ENCODE peak calls at places on chromosomes 2 and 18, in six cellular contexts. O is Peyer's patch; W is CD8-positive, alpha-beta memory T cell; C is PC-3; Y is heart right ventricle; B is NT2/D1. F is an unnamed sample.

GRCh38 chr2:216696321-216696720 is 972 bp upstream of the IGFBP5 start:
- DNase-seq in O (no peak), W (no peak), C (no peak), Y (no peak), B (no peak), F (no peak)

GRCh38 chr2:120392923-120393322 is 47.0 kb downstream of the INHBB start:
- DNase-seq in O (no peak), W (no peak), C (peak; percentile 27), Y (no peak), B (no peak), F (no peak)

GRCh38 chr2:57444731-57445414 is 601.7 kb upstream of the VRK2 start:
- DNase-seq in O (no peak), W (no peak), C (no peak), Y (no peak), B (no peak), F (no peak)

GRCh38 chr18:24868760-24869237 is 408.4 kb downstream of the HRH4 start:
- DNase-seq in O (no peak), W (no peak), C (peak; percentile 90), Y (no peak), B (no peak), F (no peak)

GRCh38 chr2:23549051-23549450 is 164.1 kb downstream of the KLHL29 start:
- DNase-seq in O (no peak), W (no peak), C (no peak), Y (no peak), B (no peak), F (peak; percentile 73)

GRCh38 chr18:70036168-70036567 is 88.5 kb upstream of the CD226 start:
- DNase-seq in O (no peak), W (no peak), C (no peak), Y (no peak), B (no peak), F (no peak)

GRCh38 chr18:70931942-70932814 is 643.3 kb downstream of the SOCS6 start:
- DNase-seq in O (no peak), W (no peak), C (peak; percentile 49), Y (no peak), B (no peak), F (no peak)

GRCh38 chr2:74373189-74373588 is 6.9 kb downstream of the DCTN1 start:
- DNase-seq in O (no peak), W (no peak), C (no peak), Y (peak; percentile 68), B (peak; percentile 36), F (peak; percentile 75)

GRCh38 chr2:201837824-201838340 is 31.5 kb downstream of the CDK15 start:
- DNase-seq in O (no peak), W (no peak), C (no peak), Y (no peak), B (no peak), F (no peak)

GRCh38 chr2:5253263-5253662 is 438.9 kb upstream of the SOX11 start:
- DNase-seq in O (no peak), W (no peak), C (no peak), Y (no peak), B (no peak), F (no peak)
- H3K9me3 ChIP-seq in O (no peaks in the 10 kb centered on the region), W (no peaks in the 10 kb centered on the region), C (no peaks in the 10 kb centered on the region), Y (peaks cover 4% of the 10 kb centered on the region), B (peaks cover 20% of the 10 kb centered on the region), F (no peaks in the 10 kb centered on the region)

DNA sequence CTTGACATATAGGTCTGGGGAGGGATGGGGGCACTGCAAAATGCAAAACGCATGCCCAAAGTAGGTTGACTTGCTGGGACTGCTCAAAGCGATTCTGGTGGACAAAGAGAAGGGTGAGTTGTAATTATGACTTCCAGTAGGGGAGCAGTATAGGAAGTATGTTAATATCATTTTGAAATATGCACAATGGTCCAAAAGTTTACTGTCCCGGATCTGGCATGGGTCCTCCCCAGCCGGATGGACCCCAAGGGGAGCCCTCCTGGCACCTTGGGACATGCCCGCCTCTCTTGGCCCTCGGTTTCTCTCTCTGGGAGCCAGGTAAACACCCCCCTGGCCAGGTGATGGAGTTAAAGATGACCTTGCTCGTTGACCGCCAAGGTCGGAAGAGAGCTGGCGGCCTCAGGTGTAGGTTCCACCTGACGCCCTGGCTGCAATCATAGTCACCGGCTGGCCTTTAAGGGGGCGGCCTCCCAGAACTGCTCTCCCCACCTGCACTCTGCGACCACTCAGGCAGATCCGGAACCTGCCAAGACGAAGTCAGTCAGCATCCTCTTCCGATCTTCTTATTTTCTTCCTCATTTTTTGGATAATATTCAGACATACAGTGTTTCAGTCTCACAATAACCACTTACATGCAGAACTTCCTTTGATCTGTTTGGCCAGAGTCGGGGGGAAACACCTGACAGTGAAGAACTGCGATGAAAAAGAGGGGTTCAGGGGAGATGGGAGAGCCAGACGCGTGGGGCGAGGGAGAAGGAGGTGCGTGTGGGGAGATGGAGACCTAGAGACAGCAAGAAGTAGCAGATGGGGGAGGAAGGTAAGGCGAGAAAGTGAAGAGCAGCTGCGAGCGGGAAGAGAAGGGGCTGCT is 148.3 kb downstream of the MEIS1 start:
- DNase-seq in O (no peak), W (no peak), C (no peak), Y (no peak), B (no peak), F (peak; percentile 30)
- H3K4me1 ChIP-seq in O (no peaks in the 10 kb centered on the region), W (no peaks in the 10 kb centered on the region), C (no peaks in the 10 kb centered on the region), Y (no peaks in the 10 kb centered on the region), B (no peaks in the 10 kb centered on the region), F (no peaks in the 10 kb centered on the region)

GRCh38 chr2:18731661-18732060 is 142.3 kb upstream of the NT5C1B start:
- DNase-seq in O (no peak), W (no peak), C (no peak), Y (no peak), B (no peak), F (no peak)
- H3K9me3 ChIP-seq in O (no peaks in the 10 kb centered on the region), W (no peaks in the 10 kb centered on the region), C (no peaks in the 10 kb centered on the region), Y (peaks cover 6% of the 10 kb centered on the region), B (no peaks in the 10 kb centered on the region), F (no peaks in the 10 kb centered on the region)

DNA sequence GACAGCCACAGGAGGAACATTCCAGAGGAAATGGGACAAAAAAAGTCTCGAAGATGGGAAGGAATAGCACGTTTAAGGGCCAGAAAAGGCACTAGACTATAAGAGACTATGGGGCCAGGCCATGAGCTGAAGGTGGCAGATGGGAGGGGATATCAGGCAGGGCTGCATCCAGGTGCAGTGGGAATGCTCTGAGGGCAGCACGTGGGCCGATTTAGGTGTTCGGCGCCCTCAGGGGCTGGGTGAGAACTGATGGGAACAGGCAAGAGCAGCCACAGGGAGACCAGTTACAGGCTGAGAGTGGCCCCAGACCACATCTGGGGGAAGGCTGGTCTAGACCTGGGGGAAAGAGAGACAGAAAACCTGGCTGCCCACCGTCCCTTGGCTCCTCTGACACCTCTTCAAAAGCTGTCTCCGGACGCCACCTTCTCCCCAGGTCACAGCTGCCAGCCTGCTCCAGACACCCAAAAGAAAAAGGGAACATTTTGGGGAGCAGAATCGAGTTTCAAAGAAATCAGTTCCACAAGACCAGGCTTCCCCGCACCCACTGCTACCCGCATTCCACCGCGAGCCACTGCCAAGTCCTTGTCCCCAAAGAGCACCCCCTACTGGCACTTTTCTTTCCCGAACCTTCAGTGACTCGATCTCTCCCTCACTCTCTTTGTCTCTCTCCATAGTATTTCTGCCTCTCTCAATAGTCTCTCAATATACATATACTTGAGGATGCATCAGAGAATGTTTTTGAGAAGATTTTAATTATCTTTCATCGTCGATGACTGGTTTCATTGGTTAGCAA is 190.1 kb upstream of the AGAP1 start:
- DNase-seq in O (no peak), W (no peak), C (no peak), Y (no peak), B (no peak), F (no peak)
- H3K4me1 ChIP-seq in O (no peaks in the 10 kb centered on the region), W (no peaks in the 10 kb centered on the region), C (no peaks in the 10 kb centered on the region), Y (no peaks in the 10 kb centered on the region), B (peaks cover 7% of the 10 kb centered on the region), F (no peaks in the 10 kb centered on the region)

F was measured in right cardiac atrium.